ENCODE peak calls at places on chromosomes 7 and 10, in nine cellular contexts. Z is fibroblast of lung, X is pancreas, J is cardiac fibroblast, M is NCI-H1092, R is NCI-H1694, W is A549, F is anterior cingulate cortex, V is naive B cell. K is an unnamed sample.

GRCh38 chr7:1400351-1400750 is 58.9 kb downstream of the MICALL2 start:
- DNase-seq in Z (no peak), X (no peak), J (no peak), M (no peak), R (no peak), W (no peak), F (no peak), V (no peak), K (no peak)

GRCh38 chr10:24670964-24671670 is 52.6 kb downstream of the ARHGAP21 start:
- DNase-seq in Z (no peak), X (no peak), J (no peak), M (no peak), R (no peak), W (no peak), F (no peak), V (no peak), K (no peak)

GRCh38 chr7:103093429-103093828 is 18.5 kb downstream of the ARMC10 start:
- DNase-seq in Z (no peak), X (no peak), J (no peak), M (no peak), R (no peak), W (no peak), F (no peak), V (no peak), K (no peak)

GRCh38 chr10:60576130-60577069 is 186.7 kb upstream of the ANK3 start:
- DNase-seq in Z (no peak), X (no peak), J (no peak), M (no peak), R (no peak), W (no peak), F (no peak), V (no peak), K (no peak)

GRCh38 chr7:77403957-77404356 is 12.2 kb downstream of the GSAP start:
- DNase-seq in Z (no peak), X (no peak), J (no peak), M (no peak), R (no peak), W (no peak), F (no peak), V (no peak), K (no peak)

GRCh38 chr7:54354436-54354835 is 187.7 kb upstream of the VSTM2A start:
- DNase-seq in Z (no peak), X (no peak), J (no peak), M (no peak), R (no peak), W (peak; percentile 33), F (no peak), V (no peak), K (peak; percentile 7)

GRCh38 chr10:20616918-20617801 is 280.0 kb downstream of the NEBL start:
- DNase-seq in Z (no peak), X (no peak), J (no peak), M (no peak), R (no peak), W (no peak), F (no peak), V (no peak), K (no peak)

GRCh38 chr7:464712-465461 is 54.8 kb downstream of the PDGFA start:
- DNase-seq in Z (peak; percentile 39), X (no peak), J (peak; percentile 65), M (no peak), R (no peak), W (no peak), F (no peak), V (no peak), K (no peak)

GRCh38 chr7:194996-195829 is 2.8 kb downstream of the FAM20C start:
- DNase-seq in Z (peak; percentile 63), X (no peak), J (peak; percentile 38), M (no peak), R (no peak), W (no peak), F (no peak), V (no peak), K (no peak)

GRCh38 chr7:155951554-155952158 is 139.4 kb upstream of the SHH start:
- DNase-seq in Z (peak; percentile 96), X (peak; percentile 54), J (peak; percentile 59), M (no peak), R (no peak), W (peak; percentile 94), F (no peak), V (no peak), K (peak; percentile 99)

GRCh38 chr7:42207420-42207819 is 29.6 kb downstream of the GLI3 start:
- DNase-seq in Z (no peak), X (no peak), J (no peak), M (no peak), R (no peak), W (no peak), F (no peak), V (no peak), K (no peak)

GRCh38 chr10:121627810-121628209 is 29.6 kb upstream of the FGFR2 start:
- DNase-seq in Z (peak; percentile 27), X (no peak), J (no peak), M (no peak), R (no peak), W (no peak), F (no peak), V (no peak), K (no peak)

GRCh38 chr7:135771961-135772638 is 23.5 kb upstream of the FAM180A start:
- DNase-seq in Z (peak; percentile 92), X (no peak), J (peak; percentile 91), M (no peak), R (no peak), W (no peak), F (no peak), V (no peak), K (no peak)

GRCh38 chr7:128352138-128352537 is 8.4 kb upstream of the RBM28 start:
- DNase-seq in Z (peak; percentile 45), X (peak; percentile 58), J (peak; percentile 25), M (peak; percentile 38), R (no peak), W (peak; percentile 22), F (no peak), V (no peak), K (no peak)

GRCh38 chr7:75565129-75565528 is 73.0 kb downstream of the SPDYE5 start:
- DNase-seq in Z (peak; percentile 96), X (no peak), J (peak; percentile 92), M (no peak), R (no peak), W (peak; percentile 15), F (no peak), V (no peak), K (peak; percentile 25)

GRCh38 chr10:89063465-89063864 is 72.9 kb downstream of the FAS start:
- DNase-seq in Z (no peak), X (no peak), J (no peak), M (no peak), R (no peak), W (no peak), F (no peak), V (no peak), K (no peak)

K was measured in Panc1.